ENCODE peak calls at places on chromosomes 3 and 15, in nine cellular contexts. G is AG08396; M is CD4-positive, alpha-beta memory T cell; H is T follicular helper cell; V is activated naive CD8-positive, alpha-beta T cell treated with anti-CD3 and anti-CD28 coated beads for 36 hours; T is T-helper 17 cell; L is SW480; U is ELR; W is foreskin fibroblast. K is an unnamed sample.

GRCh38 chr3:172087827-172088580 is 48.6 kb downstream of the FNDC3B start:
- DNase-seq in G (no peak), M (no peak), H (no peak), V (no peak), T (no peak), L (no peak), U (no peak), W (no peak), K (no peak)

GRCh38 chr15:65752151-65752700 is 39.9 kb downstream of the DENND4A start:
- DNase-seq in G (no peak), M (no peak), H (no peak), V (no peak), T (no peak), L (no peak), U (peak), W (peak), K (no peak)

GRCh38 chr3:69088033-69088432 is 3.3 kb downstream of the ARL6IP5 start:
- DNase-seq in G (no peak), M (no peak), H (no peak), V (no peak), T (no peak), L (no peak), U (peak), W (peak), K (no peak)

GRCh38 chr15:77507151-77507847 is 86.6 kb downstream of the HMG20A start:
- DNase-seq in G (no peak), M (no peak), H (no peak), V (no peak), T (no peak), L (peak), U (peak), W (peak), K (no peak)

GRCh38 chr3:110296885-110297284 is 774.7 kb upstream of the NECTIN3 start:
- DNase-seq in G (peak), M (no peak), H (no peak), V (no peak), T (no peak), L (no peak), U (no peak), W (no peak), K (no peak)

GRCh38 chr3:130772124-130772523 is 25.5 kb upstream of the PIK3R4 start:
- DNase-seq in G (no peak), M (no peak), H (no peak), V (no peak), T (no peak), L (no peak), U (no peak), W (no peak), K (no peak)

GRCh38 chr3:30286007-30286669 is 320.3 kb upstream of the TGFBR2 start:
- DNase-seq in G (peak), M (no peak), H (no peak), V (no peak), T (no peak), L (peak), U (peak), W (peak), K (peak)

GRCh38 chr3:126354776-126355175 is 2.4 kb downstream of the KLF15 start:
- DNase-seq in G (no peak), M (no peak), H (no peak), V (no peak), T (no peak), L (no peak), U (no peak), W (no peak), K (no peak)

GRCh38 chr3:50195501-50196252 is 4.3 kb downstream of the GNAT1 start:
- DNase-seq in G (no peak), M (no peak), H (no peak), V (no peak), T (no peak), L (peak), U (no peak), W (no peak), K (no peak)

GRCh38 chr15:66633346-66633745 is 67.5 kb upstream of the LCTL start:
- DNase-seq in G (no peak), M (no peak), H (no peak), V (no peak), T (no peak), L (no peak), U (no peak), W (no peak), K (no peak)

K was measured in NCI-H1092 treated with DMSO at 0.1 percent for 48 hours.